ENCODE peak calls at places on chromosomes 1 and 21, in six cellular contexts. N is ascending aorta, M is heart right ventricle, I is IMR-90, R is Caco-2, W is body of pancreas. Q is an unnamed sample.
A peak's percentile ranks its signal among the peaks of the same experiment; 100 is the strongest.

GRCh38 chr21:14815001-14815400 is 249.8 kb downstream of the NRIP1 start:
- DNase-seq in I (no peak), R (no peak), N (no peak), W (no peak), M (no peak), Q (no peak)

GRCh38 chr1:31583995-31584868 is 7.9 kb downstream of the TINAGL1 start:
- DNase-seq in I (peak; percentile 53), M (peak; percentile 86), R (no peak), N (peak; percentile 68), W (peak; percentile 90), Q (peak; percentile 90)

GRCh38 chr1:204232530-204232929 is 18.7 kb upstream of the GOLT1A start:
- DNase-seq in M (no peak), R (no peak), W (no peak), I (peak; percentile 71), N (no peak), Q (no peak)

GRCh38 chr1:23400324-23401110 is 24.0 kb downstream of the TCEA3 start:
- DNase-seq in I (peak; percentile 45), N (no peak), M (no peak), R (no peak), W (no peak), Q (peak; percentile 79)

GRCh38 chr1:87474098-87474497 is 145.4 kb downstream of the LMO4 start:
- DNase-seq in R (no peak), W (no peak), N (no peak), M (no peak), I (no peak), Q (no peak)

GRCh38 chr1:87888456-87888855 is 559.8 kb downstream of the LMO4 start:
- DNase-seq in I (no peak), W (no peak), M (no peak), N (no peak), R (no peak), Q (no peak)

GRCh38 chr1:52867060-52867845 is 24.7 kb downstream of the ZYG11A start:
- DNase-seq in R (peak; percentile 36), M (no peak), N (no peak), W (no peak), I (peak; percentile 14), Q (no peak)

GRCh38 chr1:202154766-202155477 is 5.5 kb downstream of the PTPN7 start:
- DNase-seq in W (peak; percentile 57), R (peak; percentile 47), M (no peak), N (no peak), I (peak; percentile 76), Q (peak; percentile 62)

GRCh38 chr1:40029608-40030007 is 10.9 kb upstream of the CAP1 start:
- DNase-seq in M (no peak), I (no peak), W (no peak), R (no peak), N (no peak), Q (no peak)

GRCh38 chr1:112762541-112763141 is 47.5 kb upstream of the PPM1J start:
- DNase-seq in W (peak; percentile 39), R (no peak), N (no peak), I (peak; percentile 38), M (no peak), Q (no peak)

GRCh38 chr1:98221926-98222325 is 301.1 kb upstream of the DPYD start:
- DNase-seq in N (no peak), R (no peak), I (no peak), M (no peak), W (no peak), Q (no peak)

GRCh38 chr1:231828182-231828920 is 201.8 kb downstream of the DISC1 start:
- DNase-seq in M (no peak), W (peak; percentile 33), R (no peak), I (peak; percentile 95), N (no peak), Q (no peak)

GRCh38 chr1:41282679-41283317 is 40.7 kb upstream of the SCMH1 start:
- DNase-seq in M (peak; percentile 44), R (peak; percentile 41), I (peak; percentile 13), N (no peak), W (peak; percentile 46), Q (peak; percentile 57)

GRCh38 chr1:85342177-85342576 is 65.7 kb upstream of the BCL10 start:
- DNase-seq in I (peak; percentile 77), N (no peak), R (no peak), W (no peak), M (no peak), Q (no peak)

GRCh38 chr1:201212461-201213055 is 21.9 kb downstream of the IGFN1 start:
- DNase-seq in W (no peak), I (no peak), N (no peak), R (peak; percentile 19), M (no peak), Q (peak; percentile 1)

GRCh38 chr1:145692785-145693443 is 14.3 kb downstream of the PDZK1 start:
- DNase-seq in N (no peak), R (no peak), I (no peak), M (no peak), W (no peak), Q (no peak)

GRCh38 chr21:14901482-14901958 is 163.3 kb downstream of the NRIP1 start:
- DNase-seq in R (no peak), M (no peak), I (peak; percentile 64), N (no peak), W (no peak), Q (no peak)

GRCh38 chr1:3674100-3675094 is 22.1 kb downstream of the TP73 start:
- DNase-seq in M (peak; percentile 5), N (no peak), I (no peak), R (peak; percentile 52), W (peak; percentile 62), Q (no peak)

DNA sequence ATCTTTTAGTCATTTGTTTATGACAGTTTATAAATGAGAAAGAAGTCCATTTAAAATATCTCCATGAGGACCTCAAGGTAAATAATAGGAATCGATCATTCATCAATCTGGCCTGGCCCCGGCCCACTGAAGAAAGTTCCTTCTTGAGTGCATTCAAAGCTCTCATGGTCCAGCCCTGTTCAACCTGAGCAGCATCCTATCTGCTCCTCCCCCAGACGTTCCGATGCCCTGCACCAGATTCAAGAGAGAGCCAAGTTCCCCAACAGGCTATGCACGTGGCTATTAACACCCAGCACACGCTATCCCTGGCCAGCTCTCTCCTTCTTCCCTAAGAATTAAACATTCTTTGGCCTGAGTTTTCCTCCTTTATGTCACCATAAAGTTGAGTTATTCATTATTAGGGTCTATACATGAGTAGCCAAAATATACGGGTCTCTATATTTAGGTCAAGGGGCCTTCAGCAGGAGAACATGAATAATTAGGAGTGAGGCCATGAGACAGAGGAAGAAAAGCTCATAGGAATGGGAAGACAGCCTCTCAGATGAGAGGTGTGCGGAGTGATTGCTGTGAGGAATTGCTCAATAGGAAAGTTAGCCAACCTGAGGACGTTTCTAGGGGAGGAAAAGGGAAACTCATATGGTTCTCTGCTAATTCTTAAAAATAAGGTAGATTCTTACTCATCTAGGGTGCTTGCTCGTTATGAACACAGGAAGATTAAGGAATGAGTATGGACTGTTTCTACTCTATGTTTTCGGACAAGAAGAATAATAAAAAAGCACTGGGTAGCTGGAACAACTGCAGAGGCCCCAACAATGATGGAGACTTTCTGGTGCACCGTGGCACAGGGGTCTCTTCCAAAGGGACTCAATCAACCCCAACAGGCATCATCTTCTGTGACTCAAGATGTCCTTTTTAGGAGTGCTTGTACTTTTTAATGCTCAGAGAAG is 23.6 kb downstream of the RUNX1 start:
- DNase-seq in I (no peak), W (no peak), R (no peak), M (no peak), N (no peak), Q (no peak)
- H3K4me1 ChIP-seq in I (no peaks in the 10 kb centered on the region), W (no peaks in the 10 kb centered on the region), R (peaks cover 58% of the 10 kb centered on the region), M (no peaks in the 10 kb centered on the region), N (no peaks in the 10 kb centered on the region), Q (no peaks in the 10 kb centered on the region)

DNA sequence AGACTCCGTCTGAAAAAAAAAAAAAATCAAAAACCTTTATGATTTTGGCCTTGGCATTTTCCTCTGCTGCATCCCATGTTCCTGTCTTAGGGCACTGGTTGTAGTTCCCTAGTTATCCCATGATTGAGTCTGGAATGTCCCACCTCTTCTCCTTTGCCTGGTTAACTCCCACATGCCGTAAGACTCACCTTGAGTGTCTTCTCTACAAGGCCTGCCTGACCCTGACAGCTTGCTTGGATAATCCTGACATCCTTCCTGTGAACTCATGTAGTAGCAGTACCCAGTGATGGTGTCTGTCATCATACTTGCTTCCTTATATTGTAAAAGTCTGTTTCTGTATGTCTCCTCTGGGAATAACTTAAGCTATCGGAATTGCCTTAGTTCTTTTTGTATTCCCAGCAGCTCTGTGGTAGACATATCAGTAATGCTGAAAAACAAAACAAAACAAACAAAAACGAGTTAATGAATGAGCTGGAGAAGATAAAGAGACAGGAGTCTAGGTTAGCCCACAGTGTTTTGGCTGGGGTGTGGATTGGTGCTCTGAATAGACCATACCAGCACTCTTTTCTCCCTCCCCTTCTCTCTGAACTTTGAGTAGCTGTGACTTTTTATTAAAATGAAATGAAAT is 15.0 kb downstream of the NEK7 start:
- DNase-seq in M (no peak), W (no peak), I (no peak), R (no peak), N (no peak), Q (no peak)
- H3K4me1 ChIP-seq in M (peaks cover 12% of the 10 kb centered on the region), W (peaks cover 79% of the 10 kb centered on the region), I (peaks cover 26% of the 10 kb centered on the region), R (peaks cover 18% of the 10 kb centered on the region), N (no peaks in the 10 kb centered on the region), Q (peaks cover 28% of the 10 kb centered on the region)

GRCh38 chr1:151143986-151144385 is 2.4 kb downstream of the SEMA6C start:
- DNase-seq in W (no peak), M (no peak), N (no peak), R (no peak), I (no peak), Q (no peak)

GRCh38 chr1:151145158-151146071 is 1.0 kb downstream of the SEMA6C start:
- DNase-seq in R (no peak), M (peak; percentile 53), N (no peak), W (no peak), I (no peak), Q (no peak)

GRCh38 chr1:151143057-151143435 is 3.4 kb downstream of the SEMA6C start:
- DNase-seq in M (no peak), W (no peak), I (no peak), R (no peak), N (no peak), Q (no peak)

GRCh38 chr1:151146072-151146415 is 387 bp downstream of the SEMA6C start:
- DNase-seq in M (no peak), N (no peak), R (no peak), W (no peak), I (no peak), Q (no peak)

GRCh38 chr1:151144474-151145157 is 1.8 kb downstream of the SEMA6C start:
- DNase-seq in R (no peak), N (no peak), M (no peak), W (no peak), I (no peak), Q (peak; percentile 21)
- H3K4me1 ChIP-seq in R (peaks cover 16% of the 10 kb centered on the region), N (no peaks in the 10 kb centered on the region), M (peaks cover 21% of the 10 kb centered on the region), W (peaks cover 21% of the 10 kb centered on the region), I (peaks cover 5% of the 10 kb centered on the region), Q (peaks cover 8% of the 10 kb centered on the region)

DNA sequence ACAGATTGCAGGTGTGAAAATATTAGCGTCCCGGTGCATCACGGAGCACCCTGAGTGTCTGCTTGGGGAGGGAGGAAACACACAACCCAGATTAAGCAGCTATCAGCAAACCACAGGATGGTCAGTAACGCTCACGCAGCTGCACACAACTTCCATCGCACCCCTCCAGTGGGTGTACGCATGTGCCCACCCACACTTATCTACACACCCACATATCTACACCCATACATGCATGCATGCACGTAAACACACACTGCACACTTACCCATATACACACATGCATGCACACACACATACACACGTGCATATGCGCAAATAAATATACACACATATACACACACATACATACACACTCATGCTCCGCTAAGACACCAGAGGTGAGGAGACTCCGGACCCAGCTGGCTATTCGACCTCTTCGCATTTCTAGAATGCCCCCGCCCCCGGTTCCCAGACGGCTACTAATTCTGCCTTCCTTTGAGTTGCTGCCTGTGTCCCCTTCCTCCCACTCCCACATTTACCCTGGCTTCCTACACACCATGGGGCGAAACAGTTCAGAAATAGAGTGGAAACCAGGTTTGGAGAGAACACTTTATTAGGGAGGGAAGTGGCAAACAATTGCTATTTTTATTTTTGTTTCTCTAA is 26.2 kb downstream of the ITPKB start:
- DNase-seq in N (no peak), R (no peak), W (no peak), I (no peak), M (no peak), Q (no peak)
- H3K4me1 ChIP-seq in N (peaks cover 3% of the 10 kb centered on the region), R (no peaks in the 10 kb centered on the region), W (peaks cover 9% of the 10 kb centered on the region), I (peaks cover 21% of the 10 kb centered on the region), M (peaks cover 13% of the 10 kb centered on the region), Q (peaks cover 5% of the 10 kb centered on the region)